ENCODE peak calls at places on chromosomes 11 and 22, in four cellular contexts. H, K, D and Z are unnamed samples.

GRCh38 chr11:111586305-111586915 is 15.8 kb upstream of the SIK2 start:
- DNase-seq in H (peak; percentile 40), D (peak; percentile 57), K (peak; percentile 55), Z (peak; percentile 72)

GRCh38 chr22:28931844-28932561 is 48.6 kb downstream of the ZNRF3 start:
- DNase-seq in D (no peak), H (no peak), K (no peak), Z (no peak)

GRCh38 chr11:134656861-134657540 is 245.0 kb upstream of the B3GAT1 start:
- DNase-seq in K (no peak), D (no peak), H (no peak), Z (no peak)

GRCh38 chr11:31882951-31883392 is 71.8 kb upstream of the PAX6 start:
- DNase-seq in K (no peak), H (peak; percentile 25), D (peak; percentile 42), Z (no peak)

GRCh38 chr11:65538232-65538914 is 13.5 kb downstream of the SCYL1 start:
- DNase-seq in D (no peak), H (no peak), K (no peak), Z (peak; percentile 12)

GRCh38 chr11:27614092-27614491 is 86.2 kb downstream of the BDNF start:
- DNase-seq in K (no peak), H (no peak), D (no peak), Z (no peak)

GRCh38 chr11:116177521-116178220 is 595.1 kb downstream of the BUD13 start:
- DNase-seq in H (no peak), K (no peak), D (no peak), Z (no peak)

GRCh38 chr22:23538502-23538860 is 41.6 kb downstream of the IGLL1 start:
- DNase-seq in D (no peak), H (no peak), K (no peak), Z (no peak)

GRCh38 chr11:109729761-109730160 is 307.8 kb downstream of the C11orf87 start:
- DNase-seq in H (no peak), D (no peak), K (no peak), Z (peak; percentile 23)

GRCh38 chr11:68388595-68389198 is 71.9 kb upstream of the PPP6R3 start:
- DNase-seq in K (no peak), D (no peak), H (no peak), Z (no peak)

GRCh38 chr11:95791385-95792033 is 1.2 kb downstream of the CEP57 start:
- DNase-seq in K (no peak), D (peak; percentile 11), H (no peak), Z (no peak)

GRCh38 chr22:43474161-43475101 is 62.6 kb downstream of the MPPED1 start:
- DNase-seq in H (no peak), D (no peak), K (no peak), Z (peak; percentile 44)

GRCh38 chr11:11980841-11981308 is 27.6 kb downstream of the DKK3 start:
- DNase-seq in H (peak; percentile 60), K (no peak), D (no peak), Z (no peak)

GRCh38 chr11:69637956-69638871 is 2.7 kb upstream of the CCND1 start:
- DNase-seq in D (peak; percentile 88), H (peak; percentile 67), K (peak; percentile 80), Z (peak; percentile 83)

GRCh38 chr11:17686185-17686980 is 33.0 kb upstream of the MYOD1 start:
- DNase-seq in H (peak; percentile 70), D (peak; percentile 69), K (no peak), Z (no peak)

GRCh38 chr22:23548501-23549197 is 31.4 kb downstream of the IGLL1 start:
- DNase-seq in K (no peak), D (no peak), H (no peak), Z (no peak)

GRCh38 chr22:36608987-36609386 is 80.0 kb upstream of the EIF3D start:
- DNase-seq in D (no peak), K (no peak), H (no peak), Z (no peak)

GRCh38 chr22:48824673-48825651 is 1002.7 kb downstream of the BRD1 start:
- DNase-seq in K (no peak), D (no peak), H (no peak), Z (peak; percentile 31)

GRCh38 chr11:64219755-64220154 is 6.2 kb downstream of the TRPT1 start:
- DNase-seq in H (no peak), K (no peak), D (peak; percentile 1), Z (no peak)

GRCh38 chr11:2808850-2809847 is 76.4 kb downstream of the CDKN1C start:
- DNase-seq in K (no peak), D (no peak), H (no peak), Z (no peak)

GRCh38 chr11:27248430-27249207 is 114.4 kb downstream of the CCDC34 start:
- DNase-seq in D (no peak), H (peak; percentile 39), K (no peak), Z (no peak)

GRCh38 chr22:17726561-17727243 is 47.6 kb downstream of the BID start:
- DNase-seq in K (no peak), D (no peak), H (peak; percentile 46), Z (no peak)

GRCh38 chr22:21942407-21942895 is 10.2 kb downstream of the PPM1F start:
- DNase-seq in D (no peak), K (peak; percentile 44), H (peak; percentile 86), Z (no peak)

GRCh38 chr11:119889728-119890280 is 160.8 kb upstream of the NECTIN1 start:
- DNase-seq in H (no peak), D (no peak), K (no peak), Z (no peak)

GRCh38 chr22:49617866-49618688 is 209.6 kb downstream of the BRD1 start:
- DNase-seq in D (no peak), H (no peak), K (no peak), Z (no peak)

GRCh38 chr11:44357734-44358133 is 47.8 kb upstream of the ALX4 start:
- DNase-seq in D (no peak), K (no peak), H (no peak), Z (no peak)

GRCh38 chr11:109818303-109818702 is 274.9 kb upstream of the ZC3H12C start:
- DNase-seq in H (no peak), K (no peak), D (no peak), Z (no peak)

DNA sequence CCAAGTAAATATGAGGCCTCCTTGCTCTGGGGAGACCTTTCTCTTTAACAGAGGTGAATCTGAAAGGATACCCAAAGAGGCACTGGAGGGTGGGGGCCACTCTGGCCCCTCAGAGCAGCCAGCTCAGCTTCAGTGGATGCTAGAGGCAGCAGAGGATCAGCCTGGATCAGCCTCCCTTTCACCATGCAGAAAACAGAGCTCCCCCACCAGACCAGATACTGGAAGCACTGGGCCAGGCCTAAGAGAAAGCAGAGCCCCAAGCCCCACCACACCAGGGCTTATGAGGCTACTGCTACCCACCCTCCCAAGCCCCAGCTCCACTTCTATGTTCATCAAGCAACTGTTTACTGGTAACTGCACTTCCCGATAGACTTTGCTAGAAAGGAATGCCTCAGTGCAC is 4.0 kb upstream of the SLC43A3 start:
- DNase-seq in H (no peak), D (no peak), K (no peak), Z (no peak)
- H2AFZ ChIP-seq in H (no peak overlapping the region), D (peak overlapping the region; percentile 47), K (no peak overlapping the region), Z (no peak overlapping the region)

GRCh38 chr11:6258571-6258998 is 1.1 kb upstream of the CCKBR start:
- DNase-seq in D (peak; percentile 64), K (no peak), H (no peak), Z (peak; percentile 53)
- H2AFZ ChIP-seq in D (peak overlapping the region; percentile 97), K (no peak overlapping the region), H (peak overlapping the region; percentile 32), Z (peak overlapping the region; percentile 74)

DNA sequence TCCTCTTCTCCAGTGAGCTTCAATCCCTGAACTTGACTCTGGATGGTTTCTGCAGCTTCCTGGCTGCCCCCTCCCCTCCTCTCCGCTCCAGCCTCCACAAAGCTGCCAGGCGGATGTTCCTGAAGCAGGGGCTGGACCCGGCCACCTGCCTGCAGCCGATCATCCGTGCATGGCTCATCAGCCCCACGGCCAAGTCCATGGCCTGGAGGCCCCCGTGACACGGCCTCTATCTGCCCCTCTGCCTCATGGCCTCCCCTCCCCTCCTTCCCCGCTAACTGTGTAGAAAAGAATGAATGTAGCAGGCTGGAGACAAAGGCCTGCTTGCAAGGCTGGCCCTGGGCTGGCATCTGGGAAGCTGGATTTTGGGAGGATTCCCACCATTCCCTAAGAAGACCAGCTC is 6.8 kb upstream of the SUN2 start:
- DNase-seq in K (no peak), H (no peak), D (no peak), Z (no peak)
- H2AFZ ChIP-seq in K (no peak overlapping the region), H (no peak overlapping the region), D (no peak overlapping the region), Z (no peak overlapping the region)

DNA sequence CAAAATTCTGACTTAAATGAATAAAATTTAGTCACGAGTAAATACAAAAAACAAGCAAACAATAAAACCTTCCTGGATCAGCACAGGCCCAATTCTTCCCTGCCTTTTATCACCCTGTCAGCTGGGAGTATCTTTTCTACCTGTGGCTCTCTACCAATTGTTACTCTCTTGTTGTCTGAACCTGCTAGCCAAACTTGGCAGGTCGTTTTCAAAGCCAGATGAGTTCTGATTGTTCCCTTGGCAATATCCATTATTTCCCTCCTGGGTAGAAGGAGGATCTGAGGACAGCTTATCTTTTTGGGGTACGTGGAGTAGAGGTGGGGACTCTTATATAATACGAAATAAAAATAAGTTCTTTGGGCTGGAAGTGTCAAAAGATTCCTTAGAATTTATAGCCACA is 40.2 kb downstream of the SNX19 start:
- DNase-seq in K (no peak), H (no peak), D (no peak), Z (no peak)
- H2AFZ ChIP-seq in K (no peak overlapping the region), H (no peak overlapping the region), D (no peak overlapping the region), Z (no peak overlapping the region)

DNA sequence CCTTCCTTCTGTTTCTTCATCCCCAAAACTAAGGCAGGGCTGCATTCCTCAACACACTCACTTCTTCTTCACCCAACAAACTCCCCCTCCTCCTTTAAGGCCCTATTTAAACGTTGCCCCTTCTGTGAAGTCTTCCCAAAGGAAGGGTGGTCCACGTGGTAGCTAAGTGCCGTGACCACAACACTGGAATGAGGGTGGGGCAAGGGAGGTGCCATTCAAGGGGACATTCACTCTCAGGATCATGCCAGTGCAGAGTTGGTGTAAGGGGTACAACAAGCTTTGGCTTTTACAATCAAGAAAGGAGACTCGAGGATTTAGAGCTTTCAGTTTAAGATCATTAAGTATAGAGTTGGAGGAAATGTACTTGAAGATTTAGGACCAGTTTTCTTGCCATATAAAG is 8.0 kb upstream of the MS4A10 start:
- DNase-seq in K (no peak), H (no peak), D (no peak), Z (no peak)
- H2AFZ ChIP-seq in K (no peak overlapping the region), H (peak overlapping the region; percentile 6), D (no peak overlapping the region), Z (no peak overlapping the region)

GRCh38 chr22:46058591-46059519 is 81.9 kb upstream of the WNT7B start:
- DNase-seq in K (no peak), H (peak; percentile 39), D (no peak), Z (no peak)
- H2AFZ ChIP-seq in K (no peak overlapping the region), H (peak overlapping the region; percentile 5), D (no peak overlapping the region), Z (no peak overlapping the region)

DNA sequence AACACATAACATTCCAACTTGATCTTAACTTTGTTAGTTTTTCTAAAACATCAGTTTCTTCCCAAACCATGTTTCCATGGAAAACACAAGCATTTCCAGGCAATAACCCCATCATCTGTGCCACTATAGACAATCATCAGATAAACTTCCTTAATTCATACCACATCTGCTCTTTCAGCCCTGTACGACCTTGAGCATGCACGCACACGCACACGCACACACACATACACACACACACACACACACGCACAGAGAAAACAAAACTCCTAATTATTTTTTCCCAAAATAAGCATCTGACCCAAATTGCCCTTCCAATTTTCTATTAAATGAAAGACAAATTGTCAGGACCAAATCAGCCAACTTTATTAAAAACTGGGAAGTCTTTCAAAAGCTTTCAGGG is 14.8 kb downstream of the ADM start:
- DNase-seq in D (no peak), H (no peak), K (no peak), Z (no peak)
- H2AFZ ChIP-seq in D (no peak overlapping the region), H (no peak overlapping the region), K (no peak overlapping the region), Z (no peak overlapping the region)